ENCODE peak calls at places on chromosome 21, in nine cellular contexts. D is stimulated activated CD4-positive, alpha-beta T cell treated with anti-CD3 and anti-CD28 coated beads, Interleukin-12 subunit alpha, Interleukin-12 subunit beta, amount 100 ng/mL, for 4 hours; F is cerebellar cortex; T is EH; C is activated gamma-delta T cell; S is fibroblast of lung; J is KG1; O is body of pancreas; E is WERI-Rb-1. I is an unnamed sample.

GRCh38 chr21:38303300-38303699 is 46.5 kb downstream of the KCNJ15 start:
- DNase-seq in D (no peak), F (no peak), T (peak; percentile 93), C (no peak), S (peak; percentile 93), J (no peak), O (no peak), E (no peak), I (peak; percentile 93)

GRCh38 chr21:43347461-43347860 is 79.5 kb downstream of the SIK1 start:
- DNase-seq in D (no peak), F (no peak), T (no peak), C (no peak), S (no peak), J (no peak), O (no peak), E (no peak), I (no peak)

GRCh38 chr21:16942703-16943102 is 570.1 kb upstream of the CXADR start:
- DNase-seq in D (no peak), F (peak; percentile 20), T (no peak), C (no peak), S (peak; percentile 37), J (no peak), O (no peak), E (peak; percentile 8), I (no peak)

GRCh38 chr21:16454371-16454770 is 724.6 kb downstream of the USP25 start:
- DNase-seq in D (no peak), F (peak; percentile 50), T (no peak), C (no peak), S (peak; percentile 42), J (no peak), O (no peak), E (no peak), I (no peak)

GRCh38 chr21:42474043-42474831 is 21.8 kb downstream of the RSPH1 start:
- DNase-seq in D (no peak), F (no peak), T (peak; percentile 19), C (no peak), S (no peak), J (no peak), O (peak; percentile 84), E (peak; percentile 54), I (peak; percentile 65)

GRCh38 chr21:25568230-25568629 is 39.1 kb downstream of the MRPL39 start:
- DNase-seq in D (no peak), F (no peak), T (no peak), C (no peak), S (peak; percentile 82), J (no peak), O (peak; percentile 16), E (no peak), I (peak; percentile 48)

GRCh38 chr21:29148535-29148934 is 18.1 kb downstream of the MAP3K7CL start:
- DNase-seq in D (no peak), F (no peak), T (peak; percentile 82), C (no peak), S (peak; percentile 75), J (no peak), O (no peak), E (no peak), I (peak; percentile 20)

GRCh38 chr21:27339902-27340301 is 373.0 kb upstream of the ADAMTS5 start:
- DNase-seq in D (no peak), F (peak; percentile 64), T (no peak), C (no peak), S (peak; percentile 94), J (no peak), O (no peak), E (no peak), I (no peak)

GRCh38 chr21:46597896-46598343 is 7.0 kb downstream of the S100B start:
- DNase-seq in D (no peak), F (no peak), T (no peak), C (no peak), S (no peak), J (no peak), O (no peak), E (no peak), I (no peak)

GRCh38 chr21:46605759-46606426 is 1.0 kb upstream of the S100B start:
- DNase-seq in D (peak; percentile 16), F (no peak), T (no peak), C (no peak), S (no peak), J (peak; percentile 89), O (peak; percentile 22), E (no peak), I (no peak)

GRCh38 chr21:15063821-15064575 is 802 bp downstream of the NRIP1 start:
- DNase-seq in D (peak; percentile 8), F (no peak), T (peak; percentile 67), C (no peak), S (peak; percentile 37), J (no peak), O (peak; percentile 54), E (peak; percentile 30), I (peak; percentile 62)

GRCh38 chr21:41328660-41329300 is 12.2 kb downstream of the FAM3B start:
- DNase-seq in D (no peak), F (no peak), T (peak; percentile 3), C (no peak), S (no peak), J (no peak), O (no peak), E (no peak), I (no peak)

GRCh38 chr21:26389971-26390641 is 183.0 kb downstream of the CYYR1 start:
- DNase-seq in D (no peak), F (peak; percentile 59), T (peak; percentile 90), C (no peak), S (peak; percentile 20), J (no peak), O (no peak), E (no peak), I (peak; percentile 68)

GRCh38 chr21:36134820-36135390 is at the start of gene CBR3:
- DNase-seq in D (peak; percentile 56), F (no peak), T (peak; percentile 68), C (no peak), S (peak; percentile 39), J (no peak), O (peak; percentile 46), E (peak; percentile 43), I (peak; percentile 88)

GRCh38 chr21:46000182-46000730 is 18.7 kb downstream of the COL6A1 start:
- DNase-seq in D (no peak), F (no peak), T (no peak), C (no peak), S (no peak), J (no peak), O (no peak), E (no peak), I (peak; percentile 1)

GRCh38 chr21:14306143-14306907 is 76.6 kb downstream of the HSPA13 start:
- DNase-seq in D (no peak), F (peak; percentile 24), T (peak; percentile 2), C (no peak), S (peak; percentile 18), J (no peak), O (no peak), E (no peak), I (no peak)